ENCODE peak calls at places on chromosomes 2 and 18, in five cellular contexts. One of them, this sample, is unnamed.

GRCh38 chr2:11145350-11145749 is 9.9 kb upstream of the SLC66A3 start:
- DNase-seq in esophagus muscularis mucosa: no peak
- DNase-seq in A549: no peak
- DNase-seq in GM10248: no peak
- DNase-seq in B cell: no peak
- DNase-seq in this sample: no peak

GRCh38 chr2:241378816-241379215 is 22.7 kb downstream of the FARP2 start:
- DNase-seq in esophagus muscularis mucosa: no peak
- DNase-seq in A549: no peak
- DNase-seq in GM10248: no peak
- DNase-seq in B cell: no peak
- DNase-seq in this sample: no peak

GRCh38 chr2:36480596-36480995 is 117.4 kb downstream of the FEZ2 start:
- DNase-seq in esophagus muscularis mucosa: no peak
- DNase-seq in A549: no peak
- DNase-seq in GM10248: no peak
- DNase-seq in B cell: no peak
- DNase-seq in this sample: no peak

GRCh38 chr18:53991805-53992204 is 232.7 kb downstream of the MBD2 start:
- DNase-seq in esophagus muscularis mucosa: no peak
- DNase-seq in A549: no peak
- DNase-seq in GM10248: no peak
- DNase-seq in B cell: no peak
- DNase-seq in this sample: no peak

GRCh38 chr18:23652232-23652631 is 10.5 kb downstream of the ANKRD29 start:
- DNase-seq in esophagus muscularis mucosa: no peak
- DNase-seq in A549: no peak
- DNase-seq in GM10248: no peak
- DNase-seq in B cell: no peak
- DNase-seq in this sample: no peak

GRCh38 chr2:70385966-70386595 is 84.2 kb upstream of the FAM136A start:
- DNase-seq in esophagus muscularis mucosa: no peak
- DNase-seq in A549: no peak
- DNase-seq in GM10248: no peak
- DNase-seq in B cell: no peak
- DNase-seq in this sample: no peak

GRCh38 chr18:40877096-40877495 is 1077.9 kb upstream of the PIK3C3 start:
- DNase-seq in esophagus muscularis mucosa: no peak
- DNase-seq in A549: no peak
- DNase-seq in GM10248: no peak
- DNase-seq in B cell: no peak
- DNase-seq in this sample: no peak

GRCh38 chr2:241799522-241800197 is 9.3 kb upstream of the NEU4 start:
- DNase-seq in esophagus muscularis mucosa: no peak
- DNase-seq in A549: no peak
- DNase-seq in GM10248: peak; percentile 9
- DNase-seq in B cell: no peak
- DNase-seq in this sample: no peak

GRCh38 chr18:52588916-52589315 is 248.9 kb downstream of the DCC start:
- DNase-seq in esophagus muscularis mucosa: no peak
- DNase-seq in A549: no peak
- DNase-seq in GM10248: no peak
- DNase-seq in B cell: no peak
- DNase-seq in this sample: no peak

GRCh38 chr2:111982822-111983221 is 72.2 kb upstream of the TMEM87B start:
- DNase-seq in esophagus muscularis mucosa: no peak
- DNase-seq in A549: no peak
- DNase-seq in GM10248: peak; percentile 30
- DNase-seq in B cell: no peak
- DNase-seq in this sample: no peak

GRCh38 chr2:129877795-129878775 is 101.4 kb upstream of the RAB6C start:
- DNase-seq in esophagus muscularis mucosa: peak; percentile 91
- DNase-seq in A549: peak; percentile 28
- DNase-seq in GM10248: peak; percentile 44
- DNase-seq in B cell: no peak
- DNase-seq in this sample: peak; percentile 58

GRCh38 chr2:239302808-239303557 is 97.8 kb downstream of the HDAC4 start:
- DNase-seq in esophagus muscularis mucosa: no peak
- DNase-seq in A549: no peak
- DNase-seq in GM10248: peak; percentile 56
- DNase-seq in B cell: peak; percentile 51
- DNase-seq in this sample: no peak

GRCh38 chr2:220192994-220193753 is 565.7 kb downstream of the SLC4A3 start:
- DNase-seq in esophagus muscularis mucosa: no peak
- DNase-seq in A549: no peak
- DNase-seq in GM10248: no peak
- DNase-seq in B cell: no peak
- DNase-seq in this sample: no peak

GRCh38 chr2:138777996-138778395 is 2.2 kb downstream of the NXPH2 start:
- DNase-seq in esophagus muscularis mucosa: no peak
- DNase-seq in A549: no peak
- DNase-seq in GM10248: no peak
- DNase-seq in B cell: no peak
- DNase-seq in this sample: no peak

GRCh38 chr2:160703648-160704585 is 210.3 kb upstream of the RBMS1 start:
- DNase-seq in esophagus muscularis mucosa: no peak
- DNase-seq in A549: no peak
- DNase-seq in GM10248: no peak
- DNase-seq in B cell: no peak
- DNase-seq in this sample: no peak

GRCh38 chr18:39994521-39994920 is 1960.5 kb upstream of the PIK3C3 start:
- DNase-seq in esophagus muscularis mucosa: no peak
- DNase-seq in A549: no peak
- DNase-seq in GM10248: no peak
- DNase-seq in B cell: no peak
- DNase-seq in this sample: no peak

GRCh38 chr2:10876963-10877362 is 34.8 kb upstream of the KCNF1 start:
- DNase-seq in esophagus muscularis mucosa: no peak
- DNase-seq in A549: no peak
- DNase-seq in GM10248: no peak
- DNase-seq in B cell: no peak
- DNase-seq in this sample: no peak

GRCh38 chr18:46199515-46200147 is 95.4 kb downstream of the HAUS1 start:
- DNase-seq in esophagus muscularis mucosa: no peak
- DNase-seq in A549: peak; percentile 33
- DNase-seq in GM10248: no peak
- DNase-seq in B cell: no peak
- DNase-seq in this sample: no peak

GRCh38 chr18:10410472-10411300 is 43.7 kb upstream of the APCDD1 start:
- DNase-seq in esophagus muscularis mucosa: peak; percentile 90
- DNase-seq in A549: no peak
- DNase-seq in GM10248: no peak
- DNase-seq in B cell: no peak
- DNase-seq in this sample: no peak

GRCh38 chr18:45715212-45715780 is 8.7 kb upstream of the SLC14A1 start:
- DNase-seq in esophagus muscularis mucosa: no peak
- DNase-seq in A549: no peak
- DNase-seq in GM10248: no peak
- DNase-seq in B cell: no peak
- DNase-seq in this sample: no peak

GRCh38 chr18:77702686-77703085 is 453.0 kb downstream of the GALR1 start:
- DNase-seq in esophagus muscularis mucosa: no peak
- DNase-seq in A549: peak; percentile 1
- DNase-seq in GM10248: no peak
- DNase-seq in B cell: no peak
- DNase-seq in this sample: peak; percentile 63

GRCh38 chr2:222468338-222468737 is 44.0 kb downstream of the SGPP2 start:
- DNase-seq in esophagus muscularis mucosa: no peak
- DNase-seq in A549: no peak
- DNase-seq in GM10248: no peak
- DNase-seq in B cell: no peak
- DNase-seq in this sample: no peak

GRCh38 chr2:11467126-11467649 is 1.2 kb upstream of the E2F6 start:
- DNase-seq in esophagus muscularis mucosa: no peak
- DNase-seq in A549: no peak
- DNase-seq in GM10248: no peak
- DNase-seq in B cell: no peak
- DNase-seq in this sample: no peak

GRCh38 chr2:128714285-128714684 is 395.6 kb upstream of the HS6ST1 start:
- DNase-seq in esophagus muscularis mucosa: peak; percentile 57
- DNase-seq in A549: no peak
- DNase-seq in GM10248: no peak
- DNase-seq in B cell: no peak
- DNase-seq in this sample: no peak

GRCh38 chr2:171407030-171407707 is 26.6 kb downstream of the METTL8 start:
- DNase-seq in esophagus muscularis mucosa: no peak
- DNase-seq in A549: no peak
- DNase-seq in GM10248: peak; percentile 64
- DNase-seq in B cell: no peak
- DNase-seq in this sample: no peak

GRCh38 chr2:158034198-158034831 is 67.4 kb upstream of the UPP2 start:
- DNase-seq in esophagus muscularis mucosa: no peak
- DNase-seq in A549: peak; percentile 26
- DNase-seq in GM10248: peak; percentile 35
- DNase-seq in B cell: no peak
- DNase-seq in this sample: peak; percentile 19

GRCh38 chr2:136253288-136254004 is 135.5 kb upstream of the CXCR4 start:
- DNase-seq in esophagus muscularis mucosa: no peak
- DNase-seq in A549: no peak
- DNase-seq in GM10248: no peak
- DNase-seq in B cell: no peak
- DNase-seq in this sample: no peak

GRCh38 chr2:236632295-236633218 is 62.9 kb downstream of the ACKR3 start:
- DNase-seq in esophagus muscularis mucosa: no peak
- DNase-seq in A549: no peak
- DNase-seq in GM10248: no peak
- DNase-seq in B cell: no peak
- DNase-seq in this sample: no peak

DNA sequence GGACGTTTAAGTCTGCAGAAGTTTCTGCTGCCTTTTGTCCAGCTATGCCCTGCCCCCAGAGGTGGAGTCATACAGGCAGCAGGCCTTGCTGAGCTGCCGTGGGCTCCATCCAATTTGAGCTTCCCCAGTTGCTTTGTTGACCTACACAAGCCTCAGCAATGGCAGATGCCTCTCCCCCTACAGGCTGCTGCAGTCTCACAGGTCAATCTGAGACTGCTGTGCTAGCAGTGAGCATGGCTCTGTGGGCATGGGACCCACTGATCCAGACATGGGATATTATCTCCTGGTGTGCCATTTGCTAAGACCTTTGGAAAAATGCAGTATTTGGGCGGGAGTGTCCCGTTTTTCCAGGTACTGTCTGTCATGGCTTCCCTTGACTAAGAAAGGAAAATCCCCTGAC is 726.0 kb downstream of the ERBB4 start:
- DNase-seq in esophagus muscularis mucosa: no peak
- DNase-seq in A549: no peak
- DNase-seq in GM10248: no peak
- DNase-seq in B cell: no peak
- DNase-seq in this sample: no peak
- TF ChIP-seq CTCF in esophagus muscularis mucosa: no peak
- TF ChIP-seq CTCF in A549: no peak
- TF ChIP-seq CTCF in GM10248: no peak
- TF ChIP-seq CTCF in B cell: no peak
- TF ChIP-seq CTCF in this sample: no peak

GRCh38 chr2:17690776-17691175 is 62.8 kb downstream of the SMC6 start:
- DNase-seq in esophagus muscularis mucosa: no peak
- DNase-seq in A549: no peak
- DNase-seq in GM10248: no peak
- DNase-seq in B cell: no peak
- DNase-seq in this sample: no peak

GRCh38 chr2:17684008-17684407 is 69.6 kb downstream of the SMC6 start:
- DNase-seq in esophagus muscularis mucosa: no peak
- DNase-seq in A549: no peak
- DNase-seq in GM10248: no peak
- DNase-seq in B cell: no peak
- DNase-seq in this sample: no peak

GRCh38 chr2:17689010-17689409 is 64.6 kb downstream of the SMC6 start:
- DNase-seq in esophagus muscularis mucosa: no peak
- DNase-seq in A549: no peak
- DNase-seq in GM10248: no peak
- DNase-seq in B cell: no peak
- DNase-seq in this sample: no peak

DNA sequence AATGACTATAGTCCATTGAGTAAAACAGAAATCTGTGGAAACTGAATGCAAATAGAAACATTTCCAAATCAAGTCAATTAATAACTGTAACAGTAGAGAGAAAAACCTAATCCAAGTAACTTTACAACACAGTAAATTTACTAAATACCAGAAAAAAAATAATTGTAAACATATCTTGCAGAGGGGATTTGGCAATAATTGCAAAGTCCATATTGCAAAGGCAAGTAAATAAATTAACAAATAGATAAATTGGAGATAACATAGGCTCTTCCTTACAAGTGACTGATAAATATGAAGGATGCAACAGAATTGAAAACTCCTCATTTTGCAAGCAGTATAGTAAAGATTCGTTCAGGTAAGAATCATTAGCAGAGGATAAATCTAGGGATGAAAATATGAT is 65.0 kb downstream of the SMC6 start:
- DNase-seq in esophagus muscularis mucosa: no peak
- DNase-seq in A549: no peak
- DNase-seq in GM10248: no peak
- DNase-seq in B cell: no peak
- DNase-seq in this sample: no peak
- TF ChIP-seq CTCF in esophagus muscularis mucosa: no peak
- TF ChIP-seq CTCF in A549: no peak
- TF ChIP-seq CTCF in GM10248: no peak
- TF ChIP-seq CTCF in B cell: no peak
- TF ChIP-seq CTCF in this sample: no peak

GRCh38 chr2:189638305-189639002 is 22.8 kb upstream of the ASNSD1 start:
- DNase-seq in esophagus muscularis mucosa: peak; percentile 82
- DNase-seq in A549: no peak
- DNase-seq in GM10248: no peak
- DNase-seq in B cell: no peak
- DNase-seq in this sample: no peak
- TF ChIP-seq CTCF in esophagus muscularis mucosa: no peak
- TF ChIP-seq CTCF in A549: no peak
- TF ChIP-seq CTCF in GM10248: no peak
- TF ChIP-seq CTCF in B cell: no peak
- TF ChIP-seq CTCF in this sample: no peak

GRCh38 chr2:165423081-165423480 is 46.4 kb upstream of the CSRNP3 start:
- DNase-seq in esophagus muscularis mucosa: no peak
- DNase-seq in A549: no peak
- DNase-seq in GM10248: no peak
- DNase-seq in B cell: no peak
- DNase-seq in this sample: no peak
- TF ChIP-seq CTCF in esophagus muscularis mucosa: no peak
- TF ChIP-seq CTCF in A549: no peak
- TF ChIP-seq CTCF in GM10248: no peak
- TF ChIP-seq CTCF in B cell: no peak
- TF ChIP-seq CTCF in this sample: no peak

This sample was measured in glutamatergic neuron.